ENCODE peak calls at places on chromosomes 16 and 17, in eight cellular contexts. S, M, K, V, F, C, U and Q are unnamed samples.
A peak's percentile ranks its signal among the peaks of the same experiment; 100 is the strongest.

GRCh38 chr17:7249830-7250229 is 1.7 kb downstream of the CTDNEP1 start:
- DNase-seq in K (no peak), M (no peak), S (no peak), F (no peak), U (no peak), C (no peak), V (no peak), Q (no peak)

GRCh38 chr17:43406676-43407645 is 8.2 kb downstream of the ARL4D start:
- DNase-seq in K (no peak), C (no peak), S (no peak), U (no peak), V (peak; percentile 85), M (peak; percentile 76), F (no peak), Q (no peak)

GRCh38 chr16:12773216-12773615 is 30.5 kb downstream of the CPPED1 start:
- DNase-seq in K (no peak), F (no peak), S (no peak), V (no peak), U (no peak), C (peak; percentile 39), M (no peak), Q (no peak)

GRCh38 chr16:77211880-77212735 is 12.9 kb downstream of the SYCE1L start:
- DNase-seq in M (peak; percentile 76), S (peak; percentile 64), U (peak; percentile 71), K (no peak), F (peak; percentile 83), V (peak; percentile 92), C (peak; percentile 47), Q (peak; percentile 73)

GRCh38 chr16:85062303-85062702 is 34.7 kb downstream of the KIAA0513 start:
- DNase-seq in S (no peak), U (no peak), V (peak; percentile 39), K (no peak), M (no peak), F (no peak), C (no peak), Q (no peak)

GRCh38 chr17:62737513-62737912 is 70.6 kb downstream of the MARCHF10 start:
- DNase-seq in M (no peak), F (no peak), K (no peak), C (no peak), S (no peak), V (no peak), U (no peak), Q (no peak)

GRCh38 chr17:2995362-2995761 is 68.0 kb downstream of the OR1D5 start:
- DNase-seq in C (no peak), M (no peak), S (no peak), V (no peak), K (no peak), U (no peak), F (no peak), Q (peak; percentile 79)

GRCh38 chr17:50482516-50482915 is 3.9 kb downstream of the RSAD1 start:
- DNase-seq in V (peak; percentile 96), C (peak; percentile 98), F (peak; percentile 85), S (peak; percentile 89), K (peak; percentile 99), U (peak; percentile 90), M (peak; percentile 99), Q (peak; percentile 97)

GRCh38 chr17:73396429-73397277 is 84.9 kb upstream of the CDC42EP4 start:
- DNase-seq in M (no peak), C (no peak), K (no peak), F (no peak), V (no peak), U (no peak), S (no peak), Q (no peak)

GRCh38 chr17:54891176-54891821 is 9.4 kb upstream of the TOM1L1 start:
- DNase-seq in S (peak; percentile 80), F (peak; percentile 80), C (no peak), M (peak; percentile 45), U (peak; percentile 11), V (peak; percentile 80), K (peak; percentile 53), Q (no peak)

GRCh38 chr17:15341385-15341849 is at the start of gene TEKT3:
- DNase-seq in C (peak; percentile 87), V (peak; percentile 96), K (peak; percentile 74), U (peak; percentile 8), S (peak; percentile 95), F (peak; percentile 96), M (peak; percentile 91), Q (peak; percentile 93)

GRCh38 chr17:81863833-81864768 is 3.8 kb upstream of the P4HB start:
- DNase-seq in K (no peak), F (no peak), M (no peak), C (no peak), V (peak; percentile 52), S (no peak), U (no peak), Q (no peak)

GRCh38 chr17:61770752-61771533 is 92.4 kb downstream of the BRIP1 start:
- DNase-seq in F (no peak), M (no peak), V (no peak), K (no peak), C (no peak), S (no peak), U (no peak), Q (no peak)

GRCh38 chr16:85736924-85737323 is 14.0 kb downstream of the C16orf74 start:
- DNase-seq in F (no peak), U (no peak), V (no peak), S (no peak), M (no peak), K (no peak), C (no peak), Q (no peak)

GRCh38 chr16:75038036-75038959 is 39.5 kb downstream of the ZNRF1 start:
- DNase-seq in V (no peak), U (no peak), M (no peak), F (no peak), C (no peak), K (no peak), S (no peak), Q (no peak)

GRCh38 chr17:28366605-28367004 is 1.6 kb upstream of the SEBOX start:
- DNase-seq in U (no peak), V (peak; percentile 36), M (no peak), C (no peak), F (no peak), K (no peak), S (no peak), Q (no peak)

GRCh38 chr17:48427598-48427997 is 2.4 kb downstream of the SKAP1 start:
- DNase-seq in F (no peak), M (no peak), U (no peak), V (no peak), K (no peak), S (no peak), C (no peak), Q (no peak)

GRCh38 chr17:50203589-50204345 is 2.3 kb upstream of the COL1A1 start:
- DNase-seq in M (no peak), S (no peak), C (no peak), V (no peak), F (no peak), K (no peak), U (no peak), Q (no peak)

GRCh38 chr16:56262148-56262878 is 71.0 kb downstream of the GNAO1 start:
- DNase-seq in U (peak; percentile 76), M (no peak), S (no peak), F (no peak), K (no peak), V (no peak), C (no peak), Q (no peak)

GRCh38 chr16:88685156-88686061 is 898 bp downstream of the SNAI3 start:
- DNase-seq in U (peak; percentile 61), S (no peak), F (peak; percentile 52), V (no peak), C (no peak), M (peak; percentile 31), K (no peak), Q (peak; percentile 74)
- H3K4me3 ChIP-seq in U (peak overlapping the region; percentile 88), S (peak overlapping the region; percentile 34), F (peak overlapping the region; percentile 66), V (no peak overlapping the region), C (peak overlapping the region; percentile 70), M (peak overlapping the region; percentile 48), K (peak overlapping the region; percentile 54), Q (peak overlapping the region; percentile 86)

GRCh38 chr17:75138519-75138918 is 7.0 kb upstream of the NT5C start:
- DNase-seq in V (no peak), U (no peak), K (no peak), S (no peak), C (no peak), F (no peak), M (no peak), Q (no peak)
- H3K36me3 ChIP-seq in V (peaks cover 6% of the 10 kb centered on the region), U (peaks cover 36% of the 10 kb centered on the region), K (peaks cover 10% of the 10 kb centered on the region), S (peaks cover 22% of the 10 kb centered on the region), C (peaks cover 51% of the 10 kb centered on the region), F (peaks cover 21% of the 10 kb centered on the region), M (no peaks in the 10 kb centered on the region), Q (peaks cover 3% of the 10 kb centered on the region)

DNA sequence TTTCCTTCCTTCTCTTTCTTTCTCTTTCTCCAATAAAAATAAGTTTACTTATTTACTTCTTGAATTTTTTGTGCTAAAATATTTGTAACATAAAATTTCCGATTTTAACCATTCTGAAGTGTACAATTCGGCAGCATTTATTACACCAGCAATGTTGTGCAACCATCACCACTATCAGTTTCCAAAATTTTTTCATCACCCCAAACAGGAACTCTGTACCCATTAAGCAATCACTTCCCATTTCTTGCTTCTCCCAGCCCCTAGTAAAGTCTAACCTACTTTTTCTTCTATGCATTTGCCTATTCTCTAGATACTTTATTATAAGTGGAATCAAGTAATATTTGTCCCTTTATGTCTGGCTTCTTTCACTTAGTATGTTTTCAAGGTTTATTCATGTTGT is 2.5 kb upstream of the HP start:
- DNase-seq in K (no peak), F (no peak), V (no peak), S (no peak), C (no peak), M (no peak), U (no peak), Q (no peak)
- H3K27ac ChIP-seq in K (no peak overlapping the region), F (no peak overlapping the region), V (no peak overlapping the region), S (no peak overlapping the region), C (no peak overlapping the region), M (no peak overlapping the region), U (no peak overlapping the region), Q (peak overlapping the region; percentile 83)

GRCh38 chr16:58063377-58064076 is 38.0 kb downstream of the MMP15 start:
- DNase-seq in M (peak; percentile 80), K (no peak), U (no peak), F (no peak), V (no peak), S (peak; percentile 67), C (no peak), Q (no peak)
- H3K4me3 ChIP-seq in M (no peak overlapping the region), K (no peak overlapping the region), U (no peak overlapping the region), F (no peak overlapping the region), V (no peak overlapping the region), S (no peak overlapping the region), C (no peak overlapping the region), Q (no peak overlapping the region)

GRCh38 chr16:2296662-2297505 is 29.0 kb upstream of the RNPS1 start:
- DNase-seq in K (peak; percentile 91), S (peak; percentile 21), C (peak; percentile 47), U (peak; percentile 62), M (peak; percentile 73), F (peak; percentile 34), V (peak; percentile 65), Q (no peak)

GRCh38 chr16:2298621-2299020 is 30.7 kb upstream of the RNPS1 start:
- DNase-seq in S (no peak), M (no peak), K (no peak), V (no peak), U (no peak), C (no peak), F (no peak), Q (no peak)

GRCh38 chr16:2295056-2295798 is 27.3 kb upstream of the RNPS1 start:
- DNase-seq in V (no peak), F (no peak), C (no peak), S (no peak), M (no peak), K (no peak), U (no peak), Q (no peak)

GRCh38 chr16:2299121-2299914 is 31.4 kb upstream of the RNPS1 start:
- DNase-seq in U (no peak), M (no peak), V (no peak), C (no peak), K (no peak), F (no peak), S (no peak), Q (no peak)

GRCh38 chr16:2297506-2297860 is 29.6 kb upstream of the RNPS1 start:
- DNase-seq in C (no peak), S (no peak), K (no peak), U (no peak), V (no peak), F (no peak), M (no peak), Q (no peak)
- H3K36me3 ChIP-seq in C (peaks cover 41% of the 10 kb centered on the region), S (no peaks in the 10 kb centered on the region), K (no peaks in the 10 kb centered on the region), U (no peaks in the 10 kb centered on the region), V (no peaks in the 10 kb centered on the region), F (no peaks in the 10 kb centered on the region), M (peaks cover 7% of the 10 kb centered on the region), Q (peaks cover 23% of the 10 kb centered on the region)